ENCODE peak calls at places on chromosomes 7 and 10, in five cellular contexts. One of them, this sample, is unnamed.

GRCh38 chr10:96285331-96285752 is 14.0 kb upstream of the BLNK start:
- DNase-seq in NB4: no peak
- DNase-seq in CD4-positive, alpha-beta T cell: no peak
- DNase-seq in mammary epithelial cell: no peak
- DNase-seq in brain microvascular endothelial cell: no peak
- DNase-seq in this sample: no peak

GRCh38 chr10:124539935-124540641 is 78.5 kb downstream of the LHPP start:
- DNase-seq in NB4: peak; percentile 69
- DNase-seq in CD4-positive, alpha-beta T cell: peak; percentile 63
- DNase-seq in mammary epithelial cell: no peak
- DNase-seq in brain microvascular endothelial cell: no peak
- DNase-seq in this sample: peak; percentile 80

GRCh38 chr10:24465899-24466615 is 257.1 kb downstream of the KIAA1217 start:
- DNase-seq in NB4: peak; percentile 86
- DNase-seq in CD4-positive, alpha-beta T cell: no peak
- DNase-seq in mammary epithelial cell: peak; percentile 97
- DNase-seq in brain microvascular endothelial cell: peak; percentile 93
- DNase-seq in this sample: no peak

GRCh38 chr10:60031664-60032063 is 125.3 kb upstream of the CCDC6 start:
- DNase-seq in NB4: peak; percentile 79
- DNase-seq in CD4-positive, alpha-beta T cell: no peak
- DNase-seq in mammary epithelial cell: no peak
- DNase-seq in brain microvascular endothelial cell: no peak
- DNase-seq in this sample: no peak

GRCh38 chr10:33032354-33033254 is 74.6 kb upstream of the ITGB1 start:
- DNase-seq in NB4: no peak
- DNase-seq in CD4-positive, alpha-beta T cell: no peak
- DNase-seq in mammary epithelial cell: peak; percentile 85
- DNase-seq in brain microvascular endothelial cell: peak; percentile 65
- DNase-seq in this sample: no peak

GRCh38 chr7:102934267-102934666 is 21.5 kb downstream of the LRRC17 start:
- DNase-seq in NB4: no peak
- DNase-seq in CD4-positive, alpha-beta T cell: no peak
- DNase-seq in mammary epithelial cell: no peak
- DNase-seq in brain microvascular endothelial cell: no peak
- DNase-seq in this sample: no peak

GRCh38 chr10:59954296-59954695 is 47.9 kb upstream of the CCDC6 start:
- DNase-seq in NB4: no peak
- DNase-seq in CD4-positive, alpha-beta T cell: no peak
- DNase-seq in mammary epithelial cell: no peak
- DNase-seq in brain microvascular endothelial cell: no peak
- DNase-seq in this sample: no peak

GRCh38 chr7:5406957-5407930 is 16.4 kb downstream of the TNRC18 start:
- DNase-seq in NB4: no peak
- DNase-seq in CD4-positive, alpha-beta T cell: no peak
- DNase-seq in mammary epithelial cell: no peak
- DNase-seq in brain microvascular endothelial cell: no peak
- DNase-seq in this sample: no peak

GRCh38 chr10:58177362-58177947 is 90.2 kb downstream of the IPMK start:
- DNase-seq in NB4: peak; percentile 41
- DNase-seq in CD4-positive, alpha-beta T cell: no peak
- DNase-seq in mammary epithelial cell: no peak
- DNase-seq in brain microvascular endothelial cell: no peak
- DNase-seq in this sample: no peak

GRCh38 chr10:121337356-121337936 is 260.8 kb downstream of the FGFR2 start:
- DNase-seq in NB4: no peak
- DNase-seq in CD4-positive, alpha-beta T cell: no peak
- DNase-seq in mammary epithelial cell: no peak
- DNase-seq in brain microvascular endothelial cell: no peak
- DNase-seq in this sample: no peak

GRCh38 chr7:143361552-143362125 is 874 bp downstream of the FAM131B start:
- DNase-seq in NB4: no peak
- DNase-seq in CD4-positive, alpha-beta T cell: no peak
- DNase-seq in mammary epithelial cell: no peak
- DNase-seq in brain microvascular endothelial cell: no peak
- DNase-seq in this sample: no peak

GRCh38 chr10:89985446-89985845 is 284.1 kb downstream of the KIF20B start:
- DNase-seq in NB4: no peak
- DNase-seq in CD4-positive, alpha-beta T cell: no peak
- DNase-seq in mammary epithelial cell: no peak
- DNase-seq in brain microvascular endothelial cell: no peak
- DNase-seq in this sample: no peak

GRCh38 chr10:121580276-121581116 is 17.7 kb downstream of the FGFR2 start:
- DNase-seq in NB4: no peak
- DNase-seq in CD4-positive, alpha-beta T cell: no peak
- DNase-seq in mammary epithelial cell: peak; percentile 29
- DNase-seq in brain microvascular endothelial cell: no peak
- DNase-seq in this sample: no peak

GRCh38 chr10:73848821-73849489 is 25.4 kb downstream of the CAMK2G start:
- DNase-seq in NB4: peak; percentile 99
- DNase-seq in CD4-positive, alpha-beta T cell: peak; percentile 95
- DNase-seq in mammary epithelial cell: peak; percentile 55
- DNase-seq in brain microvascular endothelial cell: peak; percentile 82
- DNase-seq in this sample: peak; percentile 92

GRCh38 chr10:119667562-119668328 is 16.6 kb downstream of the BAG3 start:
- DNase-seq in NB4: peak; percentile 80
- DNase-seq in CD4-positive, alpha-beta T cell: no peak
- DNase-seq in mammary epithelial cell: peak; percentile 96
- DNase-seq in brain microvascular endothelial cell: peak; percentile 96
- DNase-seq in this sample: no peak

GRCh38 chr7:141593134-141593533 is 41.9 kb downstream of the AGK start:
- DNase-seq in NB4: no peak
- DNase-seq in CD4-positive, alpha-beta T cell: no peak
- DNase-seq in mammary epithelial cell: no peak
- DNase-seq in brain microvascular endothelial cell: peak; percentile 93
- DNase-seq in this sample: no peak

GRCh38 chr7:126791306-126791705 is 461.4 kb downstream of the GRM8 start:
- DNase-seq in NB4: no peak
- DNase-seq in CD4-positive, alpha-beta T cell: no peak
- DNase-seq in mammary epithelial cell: peak; percentile 59
- DNase-seq in brain microvascular endothelial cell: no peak
- DNase-seq in this sample: no peak

GRCh38 chr10:107692072-107692471 is 527.6 kb upstream of the SORCS1 start:
- DNase-seq in NB4: no peak
- DNase-seq in CD4-positive, alpha-beta T cell: no peak
- DNase-seq in mammary epithelial cell: no peak
- DNase-seq in brain microvascular endothelial cell: no peak
- DNase-seq in this sample: no peak
- TF ChIP-seq CTCF in NB4: no peak
- TF ChIP-seq CTCF in CD4-positive, alpha-beta T cell: no peak
- TF ChIP-seq CTCF in mammary epithelial cell: no peak
- TF ChIP-seq CTCF in brain microvascular endothelial cell: no peak
- TF ChIP-seq CTCF in this sample: no peak

GRCh38 chr7:20197125-20197524 is 20.1 kb downstream of the MACC1 start:
- DNase-seq in NB4: no peak
- DNase-seq in CD4-positive, alpha-beta T cell: no peak
- DNase-seq in mammary epithelial cell: no peak
- DNase-seq in brain microvascular endothelial cell: no peak
- DNase-seq in this sample: no peak
- TF ChIP-seq CTCF in NB4: no peak
- TF ChIP-seq CTCF in CD4-positive, alpha-beta T cell: no peak
- TF ChIP-seq CTCF in mammary epithelial cell: no peak
- TF ChIP-seq CTCF in brain microvascular endothelial cell: no peak
- TF ChIP-seq CTCF in this sample: no peak

GRCh38 chr7:150875791-150876190 is 23.5 kb downstream of the AOC1 start:
- DNase-seq in NB4: peak; percentile 41
- DNase-seq in CD4-positive, alpha-beta T cell: no peak
- DNase-seq in mammary epithelial cell: no peak
- DNase-seq in brain microvascular endothelial cell: no peak
- DNase-seq in this sample: no peak
- TF ChIP-seq CTCF in NB4: peak; percentile 9
- TF ChIP-seq CTCF in CD4-positive, alpha-beta T cell: no peak
- TF ChIP-seq CTCF in mammary epithelial cell: peak; percentile 23
- TF ChIP-seq CTCF in brain microvascular endothelial cell: peak; percentile 13
- TF ChIP-seq CTCF in this sample: peak; percentile 36

GRCh38 chr7:17660116-17660515 is 280.2 kb downstream of the SNX13 start:
- DNase-seq in NB4: no peak
- DNase-seq in CD4-positive, alpha-beta T cell: no peak
- DNase-seq in mammary epithelial cell: peak; percentile 52
- DNase-seq in brain microvascular endothelial cell: peak; percentile 33
- DNase-seq in this sample: no peak
- TF ChIP-seq CTCF in NB4: no peak
- TF ChIP-seq CTCF in CD4-positive, alpha-beta T cell: no peak
- TF ChIP-seq CTCF in mammary epithelial cell: no peak
- TF ChIP-seq CTCF in brain microvascular endothelial cell: no peak
- TF ChIP-seq CTCF in this sample: no peak

GRCh38 chr7:128399991-128400390 is 9.8 kb downstream of the IMPDH1 start:
- DNase-seq in NB4: no peak
- DNase-seq in CD4-positive, alpha-beta T cell: no peak
- DNase-seq in mammary epithelial cell: no peak
- DNase-seq in brain microvascular endothelial cell: no peak
- DNase-seq in this sample: no peak

GRCh38 chr7:128398016-128398840 is 11.6 kb downstream of the IMPDH1 start:
- DNase-seq in NB4: peak; percentile 54
- DNase-seq in CD4-positive, alpha-beta T cell: no peak
- DNase-seq in mammary epithelial cell: no peak
- DNase-seq in brain microvascular endothelial cell: peak; percentile 32
- DNase-seq in this sample: peak; percentile 80

GRCh38 chr7:128400566-128400965 is 9.2 kb downstream of the IMPDH1 start:
- DNase-seq in NB4: no peak
- DNase-seq in CD4-positive, alpha-beta T cell: no peak
- DNase-seq in mammary epithelial cell: no peak
- DNase-seq in brain microvascular endothelial cell: no peak
- DNase-seq in this sample: no peak

GRCh38 chr7:128396357-128396756 is 13.4 kb downstream of the IMPDH1 start:
- DNase-seq in NB4: no peak
- DNase-seq in CD4-positive, alpha-beta T cell: no peak
- DNase-seq in mammary epithelial cell: no peak
- DNase-seq in brain microvascular endothelial cell: no peak
- DNase-seq in this sample: no peak

DNA sequence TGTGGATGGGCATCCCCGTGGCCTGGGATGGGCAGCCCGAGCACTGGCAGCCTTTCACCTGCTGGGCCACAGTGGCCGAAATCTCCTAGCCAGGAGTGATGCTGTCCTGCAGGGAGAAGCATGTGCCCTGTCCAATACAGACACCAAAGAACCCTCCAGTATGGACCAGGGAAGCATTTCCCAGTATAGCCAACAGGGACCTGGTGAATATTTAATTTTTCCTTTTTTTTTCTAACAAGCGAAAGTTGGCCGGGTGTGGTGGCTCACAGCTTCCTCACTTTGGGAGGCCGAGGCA is 11.0 kb downstream of the IMPDH1 start:
- DNase-seq in NB4: no peak
- DNase-seq in CD4-positive, alpha-beta T cell: no peak
- DNase-seq in mammary epithelial cell: no peak
- DNase-seq in brain microvascular endothelial cell: no peak
- DNase-seq in this sample: no peak
- TF ChIP-seq CTCF in NB4: no peak
- TF ChIP-seq CTCF in CD4-positive, alpha-beta T cell: peak; percentile 5
- TF ChIP-seq CTCF in mammary epithelial cell: no peak
- TF ChIP-seq CTCF in brain microvascular endothelial cell: no peak
- TF ChIP-seq CTCF in this sample: peak; percentile 61

GRCh38 chr7:3991771-3992231 is 690.3 kb upstream of the FOXK1 start:
- DNase-seq in NB4: no peak
- DNase-seq in CD4-positive, alpha-beta T cell: no peak
- DNase-seq in mammary epithelial cell: no peak
- DNase-seq in brain microvascular endothelial cell: no peak
- DNase-seq in this sample: no peak

GRCh38 chr7:3992841-3993240 is 689.3 kb upstream of the FOXK1 start:
- DNase-seq in NB4: no peak
- DNase-seq in CD4-positive, alpha-beta T cell: no peak
- DNase-seq in mammary epithelial cell: no peak
- DNase-seq in brain microvascular endothelial cell: no peak
- DNase-seq in this sample: no peak

GRCh38 chr7:3994764-3995163 is 687.3 kb upstream of the FOXK1 start:
- DNase-seq in NB4: no peak
- DNase-seq in CD4-positive, alpha-beta T cell: no peak
- DNase-seq in mammary epithelial cell: no peak
- DNase-seq in brain microvascular endothelial cell: no peak
- DNase-seq in this sample: no peak

GRCh38 chr7:3998060-3998459 is 684.0 kb upstream of the FOXK1 start:
- DNase-seq in NB4: no peak
- DNase-seq in CD4-positive, alpha-beta T cell: no peak
- DNase-seq in mammary epithelial cell: no peak
- DNase-seq in brain microvascular endothelial cell: no peak
- DNase-seq in this sample: no peak

DNA sequence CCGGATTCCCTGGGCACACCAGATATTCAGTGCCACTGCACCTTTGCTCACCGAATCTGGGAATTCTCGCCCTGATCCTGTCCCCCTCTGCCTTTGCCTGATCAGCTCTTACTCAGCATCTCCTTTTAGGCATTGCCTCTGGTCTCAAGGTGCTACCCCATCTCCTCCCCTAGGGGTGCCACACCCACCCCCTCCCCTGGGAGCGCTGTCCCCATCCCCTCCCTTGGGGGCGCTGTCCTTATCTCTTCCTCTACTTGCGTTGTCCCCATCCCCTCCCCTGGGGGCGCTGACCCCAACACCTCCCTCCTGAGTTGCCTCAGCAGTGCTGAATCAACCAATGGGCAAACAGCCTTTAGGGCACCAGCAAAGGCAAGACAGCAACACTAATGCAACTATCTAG is 686.9 kb upstream of the FOXK1 start:
- DNase-seq in NB4: peak; percentile 45
- DNase-seq in CD4-positive, alpha-beta T cell: no peak
- DNase-seq in mammary epithelial cell: no peak
- DNase-seq in brain microvascular endothelial cell: no peak
- DNase-seq in this sample: no peak
- TF ChIP-seq CTCF in NB4: no peak
- TF ChIP-seq CTCF in CD4-positive, alpha-beta T cell: no peak
- TF ChIP-seq CTCF in mammary epithelial cell: no peak
- TF ChIP-seq CTCF in brain microvascular endothelial cell: no peak
- TF ChIP-seq CTCF in this sample: no peak

DNA sequence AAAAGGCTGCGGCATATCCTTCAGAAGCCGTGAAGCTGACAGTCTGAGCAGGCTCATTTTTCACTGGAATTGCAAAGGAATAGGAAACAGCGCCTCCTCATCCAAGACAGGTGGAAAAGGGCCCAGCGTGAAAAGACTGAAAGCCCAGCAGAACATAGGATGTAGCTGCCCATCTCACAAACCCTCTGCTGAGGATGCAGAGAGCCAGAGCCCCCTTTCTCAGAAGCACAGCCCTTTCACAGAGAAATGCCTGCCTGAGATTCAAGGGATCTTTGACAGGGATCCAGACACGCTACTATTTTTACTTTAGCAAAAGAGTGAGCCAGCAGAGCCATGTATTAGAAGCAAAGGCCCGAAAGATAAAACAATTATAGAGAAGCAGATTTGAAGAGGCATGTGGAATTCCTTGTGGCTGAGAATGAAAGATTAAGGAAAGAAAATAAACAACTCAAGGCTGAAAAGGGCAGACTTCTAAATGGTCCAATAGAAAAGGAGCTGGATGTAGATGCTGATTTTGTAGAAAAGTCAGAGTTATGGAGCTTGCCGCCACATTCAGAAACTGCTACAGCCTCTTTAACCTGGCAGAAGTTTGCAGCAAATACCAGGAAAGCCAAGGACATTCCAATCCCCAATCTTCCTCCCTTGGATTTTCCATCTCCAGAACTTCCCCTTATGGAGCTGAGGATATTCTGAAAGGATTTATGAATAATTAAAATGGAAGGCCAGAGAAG is 36.9 kb downstream of the GDI2 start:
- DNase-seq in NB4: no peak
- DNase-seq in CD4-positive, alpha-beta T cell: no peak
- DNase-seq in mammary epithelial cell: no peak
- DNase-seq in brain microvascular endothelial cell: no peak
- DNase-seq in this sample: no peak
- TF ChIP-seq CTCF in NB4: no peak
- TF ChIP-seq CTCF in CD4-positive, alpha-beta T cell: no peak
- TF ChIP-seq CTCF in mammary epithelial cell: peak; percentile 5
- TF ChIP-seq CTCF in brain microvascular endothelial cell: peak; percentile 37
- TF ChIP-seq CTCF in this sample: no peak

This sample was measured in mesothelial cell of epicardium.